ENCODE peak calls at places on chromosomes 11 and 22, in four cellular contexts. One of them, this sample, is unnamed.

GRCh38 chr11:83819936-83820549 is 533.9 kb upstream of the CCDC90B start:
- DNase-seq in cardiac fibroblast: peak
- DNase-seq in OCI-LY7: peak
- DNase-seq in Caki2: peak
- DNase-seq in this sample: peak

GRCh38 chr11:122229611-122230386 is 113.8 kb upstream of the BLID start:
- DNase-seq in OCI-LY7: no peak
- DNase-seq in Caki2: no peak
- DNase-seq in cardiac fibroblast: no peak
- DNase-seq in this sample: no peak

GRCh38 chr22:37472418-37473006 is 13.7 kb downstream of the MFNG start:
- DNase-seq in cardiac fibroblast: peak
- DNase-seq in Caki2: no peak
- DNase-seq in OCI-LY7: peak
- DNase-seq in this sample: peak

GRCh38 chr11:70761094-70761905 is 363.0 kb downstream of the CTTN start:
- DNase-seq in cardiac fibroblast: no peak
- DNase-seq in OCI-LY7: no peak
- DNase-seq in Caki2: no peak
- DNase-seq in this sample: peak

GRCh38 chr11:117200813-117201515 is 1.8 kb downstream of the TAGLN start:
- DNase-seq in OCI-LY7: no peak
- DNase-seq in Caki2: no peak
- DNase-seq in cardiac fibroblast: peak
- DNase-seq in this sample: no peak

GRCh38 chr11:128981254-128981653 is 38.6 kb upstream of the TP53AIP1 start:
- DNase-seq in cardiac fibroblast: no peak
- DNase-seq in Caki2: no peak
- DNase-seq in OCI-LY7: no peak
- DNase-seq in this sample: no peak

GRCh38 chr11:94130589-94131362 is 2.1 kb downstream of the PANX1 start:
- DNase-seq in OCI-LY7: no peak
- DNase-seq in cardiac fibroblast: peak
- DNase-seq in Caki2: no peak
- DNase-seq in this sample: no peak

GRCh38 chr11:129652828-129653227 is 162.8 kb upstream of the TMEM45B start:
- DNase-seq in Caki2: no peak
- DNase-seq in OCI-LY7: no peak
- DNase-seq in cardiac fibroblast: peak
- DNase-seq in this sample: no peak

GRCh38 chr11:64559351-64560138 is 31.5 kb upstream of the SLC22A12 start:
- DNase-seq in cardiac fibroblast: no peak
- DNase-seq in OCI-LY7: no peak
- DNase-seq in Caki2: no peak
- DNase-seq in this sample: no peak

GRCh38 chr11:9735236-9735635 is 71.4 kb downstream of the SWAP70 start:
- DNase-seq in Caki2: no peak
- DNase-seq in cardiac fibroblast: no peak
- DNase-seq in OCI-LY7: no peak
- DNase-seq in this sample: no peak

GRCh38 chr11:72058416-72059034 is 21.8 kb downstream of the NUMA1 start:
- DNase-seq in OCI-LY7: no peak
- DNase-seq in Caki2: no peak
- DNase-seq in cardiac fibroblast: peak
- DNase-seq in this sample: no peak

GRCh38 chr22:43263645-43264514 is 76.9 kb upstream of the TTLL12 start:
- DNase-seq in Caki2: no peak
- DNase-seq in OCI-LY7: no peak
- DNase-seq in cardiac fibroblast: peak
- DNase-seq in this sample: peak

GRCh38 chr11:13761250-13761649 is 92.8 kb downstream of the FAR1 start:
- DNase-seq in cardiac fibroblast: no peak
- DNase-seq in OCI-LY7: no peak
- DNase-seq in Caki2: no peak
- DNase-seq in this sample: no peak

GRCh38 chr11:86596861-86597632 is 75.4 kb downstream of the ME3 start:
- DNase-seq in OCI-LY7: no peak
- DNase-seq in Caki2: no peak
- DNase-seq in cardiac fibroblast: peak
- DNase-seq in this sample: no peak

GRCh38 chr11:69102161-69102695 is 53.5 kb downstream of the TPCN2 start:
- DNase-seq in OCI-LY7: no peak
- DNase-seq in Caki2: no peak
- DNase-seq in cardiac fibroblast: no peak
- DNase-seq in this sample: no peak

GRCh38 chr11:2672553-2673249 is 27.1 kb downstream of the KCNQ1OT1 start:
- DNase-seq in cardiac fibroblast: no peak
- DNase-seq in Caki2: no peak
- DNase-seq in OCI-LY7: no peak
- DNase-seq in this sample: peak

GRCh38 chr11:64148200-64148916 is 17.6 kb downstream of the MACROD1 start:
- DNase-seq in OCI-LY7: peak
- DNase-seq in cardiac fibroblast: peak
- DNase-seq in Caki2: no peak
- DNase-seq in this sample: peak

GRCh38 chr11:113615773-113616172 is 90.3 kb downstream of the TMPRSS5 start:
- DNase-seq in OCI-LY7: no peak
- DNase-seq in Caki2: no peak
- DNase-seq in cardiac fibroblast: peak
- DNase-seq in this sample: no peak

GRCh38 chr11:8021920-8022319 is 34.8 kb downstream of the EIF3F start:
- DNase-seq in OCI-LY7: no peak
- DNase-seq in Caki2: no peak
- DNase-seq in cardiac fibroblast: no peak
- DNase-seq in this sample: no peak

GRCh38 chr22:38292694-38293093 is 19.9 kb upstream of the TMEM184B start:
- DNase-seq in OCI-LY7: no peak
- DNase-seq in Caki2: no peak
- DNase-seq in cardiac fibroblast: peak
- DNase-seq in this sample: no peak

GRCh38 chr22:44809456-44809855 is 57.1 kb downstream of the ARHGAP8 start:
- DNase-seq in cardiac fibroblast: no peak
- DNase-seq in Caki2: no peak
- DNase-seq in OCI-LY7: no peak
- DNase-seq in this sample: no peak

GRCh38 chr22:48044484-48045060 is 1282.1 kb downstream of the TBC1D22A start:
- DNase-seq in OCI-LY7: no peak
- DNase-seq in cardiac fibroblast: no peak
- DNase-seq in Caki2: no peak
- DNase-seq in this sample: no peak

GRCh38 chr11:1109918-1110705 is 35.4 kb downstream of the MUC2 start:
- DNase-seq in OCI-LY7: no peak
- DNase-seq in Caki2: no peak
- DNase-seq in cardiac fibroblast: no peak
- DNase-seq in this sample: no peak

GRCh38 chr11:90803781-90804180 is 580.9 kb upstream of the CHORDC1 start:
- DNase-seq in cardiac fibroblast: no peak
- DNase-seq in OCI-LY7: no peak
- DNase-seq in Caki2: no peak
- DNase-seq in this sample: no peak

GRCh38 chr22:37195921-37196320 is 7.9 kb upstream of the C1QTNF6 start:
- DNase-seq in OCI-LY7: no peak
- DNase-seq in cardiac fibroblast: peak
- DNase-seq in Caki2: no peak
- DNase-seq in this sample: no peak

GRCh38 chr11:104798794-104799193 is 99.5 kb downstream of the CASP12 start:
- DNase-seq in OCI-LY7: no peak
- DNase-seq in Caki2: no peak
- DNase-seq in cardiac fibroblast: no peak
- DNase-seq in this sample: no peak

GRCh38 chr22:23835773-23836144 is 3.0 kb downstream of the DERL3 start:
- DNase-seq in OCI-LY7: no peak
- DNase-seq in cardiac fibroblast: no peak
- DNase-seq in Caki2: no peak
- DNase-seq in this sample: no peak

GRCh38 chr11:17388609-17389204 is at the start of gene KCNJ11:
- DNase-seq in OCI-LY7: no peak
- DNase-seq in cardiac fibroblast: no peak
- DNase-seq in Caki2: no peak
- DNase-seq in this sample: no peak

GRCh38 chr11:10735532-10736465 is 15.2 kb upstream of the CTR9 start:
- DNase-seq in Caki2: peak
- DNase-seq in cardiac fibroblast: peak
- DNase-seq in OCI-LY7: peak
- DNase-seq in this sample: peak

GRCh38 chr11:45687836-45688235 is 22.4 kb upstream of the CHST1 start:
- DNase-seq in OCI-LY7: no peak
- DNase-seq in cardiac fibroblast: no peak
- DNase-seq in Caki2: no peak
- DNase-seq in this sample: no peak

GRCh38 chr11:118790357-118791014 is 478 bp downstream of the DDX6 start:
- DNase-seq in Caki2: peak
- DNase-seq in OCI-LY7: peak
- DNase-seq in cardiac fibroblast: peak
- DNase-seq in this sample: peak

GRCh38 chr22:19844423-19845368 is 10.0 kb downstream of the GNB1L start:
- DNase-seq in Caki2: no peak
- DNase-seq in OCI-LY7: peak
- DNase-seq in cardiac fibroblast: peak
- DNase-seq in this sample: no peak

GRCh38 chr11:10518123-10518522 is 22.9 kb downstream of the RNF141 start:
- DNase-seq in cardiac fibroblast: no peak
- DNase-seq in OCI-LY7: no peak
- DNase-seq in Caki2: no peak
- DNase-seq in this sample: no peak

GRCh38 chr11:129947474-129947873 is 52.1 kb upstream of the NFRKB start:
- DNase-seq in OCI-LY7: peak
- DNase-seq in cardiac fibroblast: no peak
- DNase-seq in Caki2: no peak
- DNase-seq in this sample: no peak

GRCh38 chr22:34842630-34843029 is 223.3 kb upstream of the ISX start:
- DNase-seq in cardiac fibroblast: no peak
- DNase-seq in Caki2: no peak
- DNase-seq in OCI-LY7: no peak
- DNase-seq in this sample: no peak

GRCh38 chr11:56700919-56701485 is 2.1 kb downstream of the OR9G1 start:
- DNase-seq in cardiac fibroblast: no peak
- DNase-seq in Caki2: no peak
- DNase-seq in OCI-LY7: no peak
- DNase-seq in this sample: no peak

GRCh38 chr11:63639195-63639832 is 25.1 kb upstream of the PLAAT3 start:
- DNase-seq in OCI-LY7: peak
- DNase-seq in cardiac fibroblast: peak
- DNase-seq in Caki2: no peak
- DNase-seq in this sample: peak

GRCh38 chr11:102935514-102935913 is 20.0 kb downstream of the MMP13 start:
- DNase-seq in Caki2: no peak
- DNase-seq in OCI-LY7: no peak
- DNase-seq in cardiac fibroblast: no peak
- DNase-seq in this sample: no peak

GRCh38 chr22:17233348-17234043 is 14.3 kb upstream of the ADA2 start:
- DNase-seq in cardiac fibroblast: no peak
- DNase-seq in OCI-LY7: no peak
- DNase-seq in Caki2: no peak
- DNase-seq in this sample: no peak

GRCh38 chr11:16933756-16934603 is 80.2 kb downstream of the PLEKHA7 start:
- DNase-seq in OCI-LY7: no peak
- DNase-seq in Caki2: no peak
- DNase-seq in cardiac fibroblast: peak
- DNase-seq in this sample: no peak

This sample was measured in HAP-1.